ENCODE peak calls at places on chromosomes 2 and 18, in four cellular contexts. U is SK-N-SH, I is H1, D is K562. N is an unnamed sample.

GRCh38 chr18:71237636-71238035 is 948.8 kb downstream of the SOCS6 start:
- DNase-seq in I (no peak), D (no peak), U (no peak), N (no peak)

GRCh38 chr2:193783681-193784080 is 1588.9 kb upstream of the TMEFF2 start:
- DNase-seq in U (no peak), I (no peak), D (no peak), N (no peak)

GRCh38 chr2:216765810-216766259 is 70.5 kb upstream of the IGFBP5 start:
- DNase-seq in U (peak), I (peak), D (peak), N (no peak)

GRCh38 chr2:207765541-207765940 is 4.2 kb downstream of the FZD5 start:
- DNase-seq in I (no peak), D (peak), U (no peak), N (no peak)

GRCh38 chr2:241873803-241874110 is 4.2 kb downstream of the RTP5 start:
- DNase-seq in I (no peak), D (no peak), U (no peak), N (no peak)

GRCh38 chr2:127516031-127516430 is 10.3 kb downstream of the IWS1 start:
- DNase-seq in I (no peak), D (no peak), U (no peak), N (no peak)

GRCh38 chr2:134175834-134176233 is 78.0 kb upstream of the MGAT5 start:
- DNase-seq in I (no peak), U (no peak), D (no peak), N (no peak)

GRCh38 chr18:26468931-26469340 is 79.4 kb downstream of the KCTD1 start:
- DNase-seq in D (peak), U (peak), I (no peak), N (no peak)

GRCh38 chr2:201900362-201900761 is 94.0 kb downstream of the CDK15 start:
- DNase-seq in U (no peak), D (no peak), I (no peak), N (no peak)

GRCh38 chr2:189698020-189698887 is 23.8 kb downstream of the ANKAR start:
- DNase-seq in I (peak), D (peak), U (peak), N (peak)

GRCh38 chr18:13500891-13501887 is 225.2 kb downstream of the FAM210A start:
- DNase-seq in I (no peak), U (no peak), D (no peak), N (peak)

GRCh38 chr2:207768891-207769596 is 662 bp downstream of the FZD5 start:
- DNase-seq in U (no peak), I (no peak), D (no peak), N (peak)

DNA sequence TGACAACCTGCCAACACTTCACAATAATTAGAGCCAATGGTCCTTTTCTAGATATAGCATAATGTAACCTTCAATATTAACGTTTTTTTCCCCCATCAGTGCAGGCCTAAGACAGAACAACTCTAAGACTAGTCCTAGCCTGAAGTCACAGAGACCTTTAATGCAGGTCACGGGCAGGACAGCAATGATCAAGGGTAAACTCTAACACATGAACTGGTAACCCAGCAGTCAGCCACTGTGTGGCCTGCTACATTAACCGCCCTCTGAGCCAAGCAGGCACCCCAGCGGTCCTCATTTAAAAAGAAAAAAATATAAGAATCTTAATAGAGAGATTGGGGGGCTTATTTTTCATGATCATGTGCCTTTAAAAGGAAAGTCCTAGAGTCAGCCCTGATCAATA is 290.6 kb downstream of the AFF3 start:
- DNase-seq in I (no peak), D (no peak), U (no peak), N (no peak)
- TF ChIP-seq JUND in I (no peak), D (no peak), U (no peak), N (no peak)

GRCh38 chr2:32383858-32384257 is 27.0 kb downstream of the BIRC6 start:
- DNase-seq in D (no peak), I (no peak), U (no peak), N (no peak)
- TF ChIP-seq JUND in D (no peak), I (no peak), U (no peak), N (no peak)

DNA sequence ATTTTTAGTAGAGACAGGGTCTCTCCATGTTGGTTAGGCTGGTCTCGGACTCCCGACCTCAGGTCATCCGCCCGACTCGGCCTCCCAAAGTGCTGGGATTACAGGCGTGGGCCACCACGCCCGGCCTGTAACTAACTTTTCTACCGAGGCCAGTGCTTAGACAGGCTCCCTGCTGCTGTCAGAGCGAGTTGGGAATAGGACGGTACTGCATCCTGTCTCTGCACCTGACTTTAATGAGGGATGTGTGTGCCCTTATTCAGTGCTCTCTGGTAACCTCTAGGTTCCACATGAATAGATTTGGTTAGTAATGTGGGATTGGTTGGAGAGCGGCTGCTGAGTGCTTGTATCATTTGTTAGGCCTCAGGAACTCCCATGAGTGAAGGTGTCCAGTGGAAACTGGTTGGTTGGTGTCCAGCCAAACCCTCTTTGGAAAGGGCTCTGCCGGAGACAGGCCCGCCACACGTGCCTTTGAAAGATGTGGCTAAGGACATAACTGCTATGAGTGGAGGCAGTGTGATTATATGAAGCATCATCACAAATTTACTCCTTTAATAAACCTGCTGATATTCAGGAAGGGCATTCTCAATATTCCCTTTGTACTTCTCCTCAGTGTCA is 36.6 kb downstream of the MYOM1 start:
- DNase-seq in I (no peak), D (no peak), U (no peak), N (no peak)
- TF ChIP-seq JUND in I (no peak), D (no peak), U (no peak), N (no peak)

GRCh38 chr2:196259507-196260481 is 88.4 kb upstream of the STK17B start:
- DNase-seq in D (peak), U (no peak), I (no peak), N (no peak)

GRCh38 chr2:196257086-196257485 is 85.7 kb upstream of the STK17B start:
- DNase-seq in D (no peak), I (no peak), U (no peak), N (no peak)

GRCh38 chr2:196253115-196253484 is 81.7 kb upstream of the STK17B start:
- DNase-seq in U (no peak), D (no peak), I (no peak), N (no peak)

GRCh38 chr2:196258407-196258806 is 87.0 kb upstream of the STK17B start:
- DNase-seq in U (no peak), I (no peak), D (no peak), N (no peak)

DNA sequence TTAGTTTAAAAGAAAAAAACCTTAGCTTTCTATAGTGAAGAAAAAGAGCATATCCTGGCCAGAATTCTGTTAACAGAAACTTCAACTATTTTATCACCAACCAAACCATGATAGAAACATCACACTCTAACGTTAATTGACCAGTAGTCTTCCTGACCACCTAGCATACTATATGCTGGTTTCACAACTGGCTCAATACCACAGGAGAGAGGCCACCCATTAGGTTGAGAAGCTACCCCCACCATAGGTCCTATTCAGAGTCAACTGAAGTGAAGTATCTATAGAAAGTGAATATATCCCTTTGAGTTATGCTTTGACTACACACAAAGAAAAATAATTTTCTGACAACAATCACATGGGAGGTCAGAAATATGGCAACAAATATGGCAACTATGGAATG is 85.2 kb upstream of the STK17B start:
- DNase-seq in U (no peak), I (no peak), D (no peak), N (no peak)
- TF ChIP-seq JUND in U (no peak), I (no peak), D (no peak), N (no peak)

DNA sequence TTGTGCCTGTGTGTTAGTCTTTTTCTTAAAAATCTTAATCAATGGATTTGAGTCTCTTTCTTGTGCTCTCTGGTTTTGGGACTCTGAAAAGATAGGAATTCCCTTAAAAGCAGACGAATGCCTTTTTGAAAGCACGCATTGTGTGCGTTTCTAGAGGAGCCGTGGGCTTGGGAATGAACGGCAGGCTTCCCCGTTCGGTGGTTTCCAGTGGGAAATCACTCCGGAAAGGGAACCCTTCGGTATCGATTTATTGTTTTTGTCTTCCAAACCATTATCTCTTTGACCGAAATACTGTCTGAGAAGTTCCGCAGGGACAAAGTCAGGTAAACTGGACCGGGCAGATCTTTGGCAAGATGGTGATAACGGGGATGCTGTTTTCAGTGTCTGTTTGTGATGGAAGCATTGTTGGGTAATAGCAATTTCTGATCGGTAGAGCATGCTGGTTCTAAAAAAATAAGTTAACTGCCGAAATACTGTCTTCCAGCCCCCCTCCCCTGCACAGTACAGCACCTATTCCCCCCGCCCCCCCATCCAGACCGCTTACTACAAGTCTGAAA is 429 bp downstream of the SETBP1 start:
- DNase-seq in I (no peak), D (no peak), U (peak), N (no peak)
- TF ChIP-seq JUND in I (no peak), D (no peak), U (no peak), N (no peak)

DNA sequence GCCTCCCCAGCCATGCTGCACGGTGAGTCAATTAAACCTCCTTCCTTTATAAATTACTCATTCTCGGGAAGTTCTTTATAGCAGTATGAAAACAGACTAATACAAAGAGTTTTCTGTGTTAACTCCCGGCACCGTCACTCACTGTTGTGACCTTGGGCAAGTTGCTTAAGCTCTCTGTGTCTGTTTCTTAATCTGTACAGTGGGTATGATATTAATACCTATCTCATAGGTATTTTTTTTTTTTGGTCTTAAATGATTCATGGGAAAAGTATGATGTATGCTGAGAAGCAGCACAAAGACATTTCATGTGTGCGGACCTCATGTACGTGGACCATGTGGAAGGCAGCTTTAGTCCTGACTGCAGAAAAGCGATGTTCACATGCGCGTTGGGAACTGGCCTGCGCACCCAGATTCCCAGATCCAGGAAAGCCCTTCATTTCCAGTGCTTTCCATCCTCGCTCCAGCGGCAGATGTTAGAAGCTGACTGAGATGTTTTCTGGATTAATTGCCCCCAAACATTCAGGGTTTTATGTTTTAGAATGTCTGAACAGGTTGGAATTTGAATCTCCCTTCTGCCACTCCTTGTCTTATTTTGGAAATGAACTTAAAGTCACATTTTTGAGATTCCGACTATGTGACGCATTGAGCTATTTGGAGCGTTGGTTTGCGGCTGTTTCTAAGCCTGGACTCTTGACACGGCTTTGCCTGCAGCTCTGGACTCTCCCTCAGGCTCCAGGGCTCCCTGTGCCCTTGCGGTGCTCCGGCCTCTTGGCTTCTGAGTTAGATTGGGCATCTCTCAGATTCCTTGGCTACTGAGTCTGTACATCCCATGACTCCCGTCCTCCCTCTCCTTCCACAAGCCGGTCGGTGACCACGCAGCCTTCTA is 61.4 kb downstream of the SLC4A3 start:
- DNase-seq in D (no peak), I (no peak), U (no peak), N (no peak)
- TF ChIP-seq JUND in D (no peak), I (no peak), U (no peak), N (no peak)

DNA sequence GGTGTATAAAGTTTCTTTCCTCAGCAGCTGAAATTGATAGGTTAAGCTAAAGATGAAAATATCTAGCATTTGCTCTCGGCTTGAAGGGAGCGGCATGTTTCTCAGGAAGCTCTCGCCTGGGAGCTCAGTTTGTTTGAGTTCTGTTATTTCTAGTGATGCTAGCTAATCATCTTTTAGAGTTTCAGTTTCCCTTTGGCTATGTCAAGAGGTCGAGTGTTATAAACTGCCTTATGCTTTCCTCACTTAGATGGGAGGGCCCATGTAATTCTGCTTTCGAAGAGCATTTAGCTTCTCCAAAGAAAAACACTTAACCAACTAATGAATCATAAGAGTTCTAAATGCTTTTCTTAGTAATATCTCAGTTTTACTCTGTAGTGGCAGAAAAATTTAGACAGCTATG is 33.6 kb downstream of the PLCL1 start:
- DNase-seq in U (no peak), D (no peak), I (no peak), N (no peak)
- TF ChIP-seq JUND in U (no peak), D (no peak), I (no peak), N (no peak)

GRCh38 chr2:165777522-165778186 is 16.4 kb downstream of the GALNT3 start:
- DNase-seq in D (no peak), I (no peak), U (no peak), N (no peak)

GRCh38 chr2:165776013-165776412 is 18.0 kb downstream of the GALNT3 start:
- DNase-seq in D (no peak), I (no peak), U (no peak), N (no peak)

GRCh38 chr2:165778187-165778556 is 15.9 kb downstream of the GALNT3 start:
- DNase-seq in U (no peak), D (no peak), I (no peak), N (peak)

GRCh38 chr2:165776796-165777195 is 17.3 kb downstream of the GALNT3 start:
- DNase-seq in U (no peak), I (no peak), D (no peak), N (no peak)

DNA sequence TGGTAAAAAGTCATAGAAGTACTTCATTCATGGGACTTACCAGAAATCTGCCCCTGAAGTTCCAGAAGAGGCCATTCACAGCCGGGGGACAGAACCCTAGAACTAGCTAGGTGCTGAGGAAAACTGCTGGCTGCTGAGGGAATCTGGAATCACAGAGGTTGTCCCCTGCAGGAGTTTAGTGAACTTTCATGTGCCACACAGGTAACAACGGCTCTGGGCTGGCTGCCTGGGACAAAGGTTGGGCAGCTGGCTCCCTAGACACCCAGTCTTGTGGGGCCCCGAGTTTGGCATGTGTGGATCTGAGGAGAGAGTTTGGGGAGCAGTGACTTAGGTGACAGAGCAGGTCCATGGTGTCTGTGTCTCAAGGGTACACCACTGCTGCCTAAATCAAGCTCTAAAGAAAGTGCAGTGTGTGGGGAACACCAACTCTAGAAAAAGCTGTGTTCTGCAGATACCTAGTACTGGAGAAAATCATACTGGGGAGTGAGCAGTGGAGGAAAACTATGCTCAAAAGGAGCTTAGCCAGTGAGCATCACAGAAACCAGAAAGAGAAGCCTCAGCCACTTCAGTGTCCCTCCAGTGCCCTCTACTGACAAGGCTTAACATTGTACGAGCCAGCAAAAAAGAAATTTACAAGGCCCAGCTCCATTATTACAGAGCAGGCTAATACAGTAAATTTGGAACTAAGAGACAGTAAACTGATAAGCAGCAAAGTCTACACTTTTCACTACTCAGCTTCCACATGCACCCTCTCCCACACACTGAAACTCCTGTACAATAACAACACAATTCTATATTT is 15.2 kb downstream of the GALNT3 start:
- DNase-seq in D (no peak), U (no peak), I (no peak), N (peak)
- TF ChIP-seq JUND in D (no peak), U (no peak), I (no peak), N (no peak)

GRCh38 chr2:240624011-240624949 is 1.0 kb upstream of the GPR35 start:
- DNase-seq in D (no peak), U (no peak), I (no peak), N (no peak)

GRCh38 chr2:240624950-240625621 is at the start of gene GPR35:
- DNase-seq in I (no peak), D (peak), U (no peak), N (peak)

GRCh38 chr2:240623531-240624010 is 1.7 kb upstream of the GPR35 start:
- DNase-seq in U (no peak), I (no peak), D (no peak), N (no peak)

GRCh38 chr2:240620859-240621258 is 4.4 kb upstream of the GPR35 start:
- DNase-seq in U (no peak), D (no peak), I (no peak), N (no peak)

GRCh38 chr2:240622631-240623235 is 2.5 kb upstream of the GPR35 start:
- DNase-seq in D (no peak), I (no peak), U (peak), N (no peak)
- TF ChIP-seq JUND in D (no peak), I (no peak), U (no peak), N (no peak)

GRCh38 chr2:46947841-46948240 is 32.2 kb upstream of the MCFD2 start:
- DNase-seq in D (no peak), I (no peak), U (no peak), N (no peak)

GRCh38 chr2:46943881-46944798 is 28.5 kb upstream of the MCFD2 start:
- DNase-seq in D (no peak), I (no peak), U (no peak), N (no peak)

GRCh38 chr2:46942891-46943626 is 27.5 kb upstream of the MCFD2 start:
- DNase-seq in U (no peak), I (no peak), D (no peak), N (no peak)

GRCh38 chr2:46942143-46942526 is 26.5 kb upstream of the MCFD2 start:
- DNase-seq in U (peak), D (peak), I (no peak), N (peak)

GRCh38 chr2:46945671-46946070 is 30.1 kb upstream of the MCFD2 start:
- DNase-seq in D (no peak), U (no peak), I (no peak), N (no peak)
- TF ChIP-seq JUND in D (no peak), U (no peak), I (no peak), N (no peak)